ENCODE peak calls at places on chromosomes 12 and 14, in nine cellular contexts. U is fibroblast of lung, S is tibial nerve, Y is Peyer's patch, T is pancreas, A is GM23248, M is esophagus squamous epithelium, P is kidney, X is PC-9. R is an unnamed sample.

GRCh38 chr14:76947078-76947837 is 81.2 kb downstream of the IRF2BPL start:
- DNase-seq in U (peak; percentile 94), S (peak; percentile 60), Y (peak; percentile 88), T (peak; percentile 95), A (peak; percentile 96), M (peak; percentile 46), P (peak; percentile 98), X (peak; percentile 100), R (peak; percentile 95)

GRCh38 chr12:18383203-18383602 is 121.9 kb downstream of the PIK3C2G start:
- DNase-seq in U (peak; percentile 90), S (no peak), Y (no peak), T (no peak), A (peak; percentile 85), M (no peak), P (no peak), X (peak; percentile 37), R (no peak)

GRCh38 chr14:106874365-106874764 is 1348.0 kb downstream of the TMEM121 start:
- DNase-seq in U (no peak), S (no peak), Y (no peak), T (no peak), A (no peak), M (no peak), P (no peak), X (no peak), R (no peak)

GRCh38 chr12:47082963-47083621 is 3.3 kb upstream of the AMIGO2 start:
- DNase-seq in U (peak; percentile 88), S (peak; percentile 42), Y (no peak), T (no peak), A (peak; percentile 95), M (no peak), P (no peak), X (peak; percentile 35), R (no peak)

GRCh38 chr12:64400041-64400440 is 4.2 kb upstream of the XPOT start:
- DNase-seq in U (peak; percentile 66), S (no peak), Y (no peak), T (no peak), A (peak; percentile 45), M (no peak), P (no peak), X (no peak), R (no peak)

GRCh38 chr12:15788266-15789214 is 648 bp downstream of the EPS8 start:
- DNase-seq in U (peak; percentile 61), S (peak; percentile 32), Y (no peak), T (peak; percentile 51), A (peak; percentile 79), M (no peak), P (peak; percentile 51), X (peak; percentile 48), R (peak; percentile 40)

GRCh38 chr14:44700694-44701093 is 193.6 kb upstream of the FSCB start:
- DNase-seq in U (no peak), S (no peak), Y (no peak), T (no peak), A (no peak), M (no peak), P (no peak), X (no peak), R (no peak)

GRCh38 chr12:28456934-28457710 is 266.9 kb downstream of the CCDC91 start:
- DNase-seq in U (no peak), S (no peak), Y (no peak), T (no peak), A (no peak), M (no peak), P (no peak), X (no peak), R (no peak)

DNA sequence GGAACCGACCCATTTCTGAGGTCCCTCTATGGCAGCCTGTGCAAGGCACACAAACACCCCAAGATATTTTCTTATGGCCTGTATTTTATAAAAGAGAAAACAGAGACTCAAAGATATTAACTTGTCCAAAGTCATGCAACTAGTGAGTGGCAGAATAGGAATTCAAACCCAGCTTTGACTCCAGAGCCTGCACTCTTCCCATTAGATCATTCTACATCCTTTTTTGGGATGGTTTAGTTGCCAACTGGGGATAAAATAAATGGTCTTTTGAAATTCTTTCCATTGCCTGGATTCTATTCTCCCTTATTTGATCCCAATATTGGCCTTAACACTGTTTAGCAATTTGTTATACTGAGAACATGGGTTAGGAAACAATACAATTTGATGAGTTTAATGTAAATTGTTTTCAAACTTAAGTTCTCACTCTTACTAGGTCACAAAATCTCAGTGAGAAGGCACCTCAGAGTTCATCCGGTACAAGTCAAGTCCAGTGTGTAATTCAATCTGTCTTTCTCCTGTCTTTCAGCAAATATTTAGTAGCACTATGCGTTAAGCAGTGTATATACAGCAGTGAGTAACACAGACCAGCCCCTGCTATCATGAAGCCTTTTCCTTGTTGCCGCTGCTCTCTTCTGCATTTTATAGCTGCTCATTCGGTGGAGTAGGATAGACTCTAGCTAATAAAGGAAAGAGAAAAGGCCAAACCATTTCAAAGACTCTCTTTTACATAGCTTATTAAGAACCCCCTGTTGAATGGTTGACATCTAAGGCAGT is 162.1 kb upstream of the IFNG-AS1 start:
- DNase-seq in U (peak; percentile 9), S (no peak), Y (no peak), T (no peak), A (peak; percentile 62), M (no peak), P (no peak), X (no peak), R (no peak)
- H3K4me3 ChIP-seq in U (peak overlapping the region; percentile 81), S (peak overlapping the region; percentile 31), Y (peak overlapping the region; percentile 30), T (no peak overlapping the region), A (peak overlapping the region; percentile 76), M (peak overlapping the region; percentile 24), P (peak overlapping the region; percentile 46), X (peak overlapping the region; percentile 53), R (no peak overlapping the region)

GRCh38 chr14:104973215-104974145 is 4.7 kb downstream of the AHNAK2 start:
- DNase-seq in U (peak; percentile 95), S (peak; percentile 64), Y (no peak), T (no peak), A (peak; percentile 100), M (no peak), P (peak; percentile 97), X (peak; percentile 92), R (peak; percentile 100)

GRCh38 chr14:104969741-104970230 is 8.4 kb downstream of the AHNAK2 start:
- DNase-seq in U (no peak), S (no peak), Y (no peak), T (no peak), A (no peak), M (no peak), P (peak; percentile 68), X (no peak), R (peak; percentile 73)

GRCh38 chr14:104970231-104971068 is 7.7 kb downstream of the AHNAK2 start:
- DNase-seq in U (peak; percentile 84), S (peak; percentile 72), Y (no peak), T (no peak), A (peak; percentile 98), M (peak; percentile 35), P (peak; percentile 91), X (peak; percentile 75), R (peak; percentile 98)

GRCh38 chr14:104972301-104973211 is 5.6 kb downstream of the AHNAK2 start:
- DNase-seq in U (peak; percentile 57), S (peak; percentile 53), Y (no peak), T (peak; percentile 58), A (peak; percentile 87), M (no peak), P (peak; percentile 94), X (peak; percentile 87), R (peak; percentile 98)

GRCh38 chr14:104971447-104972240 is 6.5 kb downstream of the AHNAK2 start:
- DNase-seq in U (no peak), S (no peak), Y (no peak), T (no peak), A (no peak), M (no peak), P (peak; percentile 82), X (no peak), R (peak; percentile 78)
- H3K4me1 ChIP-seq in U (peaks cover 43% of the 10 kb centered on the region), S (peaks cover 95% of the 10 kb centered on the region), Y (peaks cover 98% of the 10 kb centered on the region), T (peaks cover 25% of the 10 kb centered on the region), A (peaks cover 56% of the 10 kb centered on the region), M (peaks cover 100% of the 10 kb centered on the region), P (peaks cover 37% of the 10 kb centered on the region), X (peaks cover 81% of the 10 kb centered on the region), R (peaks cover 43% of the 10 kb centered on the region)

DNA sequence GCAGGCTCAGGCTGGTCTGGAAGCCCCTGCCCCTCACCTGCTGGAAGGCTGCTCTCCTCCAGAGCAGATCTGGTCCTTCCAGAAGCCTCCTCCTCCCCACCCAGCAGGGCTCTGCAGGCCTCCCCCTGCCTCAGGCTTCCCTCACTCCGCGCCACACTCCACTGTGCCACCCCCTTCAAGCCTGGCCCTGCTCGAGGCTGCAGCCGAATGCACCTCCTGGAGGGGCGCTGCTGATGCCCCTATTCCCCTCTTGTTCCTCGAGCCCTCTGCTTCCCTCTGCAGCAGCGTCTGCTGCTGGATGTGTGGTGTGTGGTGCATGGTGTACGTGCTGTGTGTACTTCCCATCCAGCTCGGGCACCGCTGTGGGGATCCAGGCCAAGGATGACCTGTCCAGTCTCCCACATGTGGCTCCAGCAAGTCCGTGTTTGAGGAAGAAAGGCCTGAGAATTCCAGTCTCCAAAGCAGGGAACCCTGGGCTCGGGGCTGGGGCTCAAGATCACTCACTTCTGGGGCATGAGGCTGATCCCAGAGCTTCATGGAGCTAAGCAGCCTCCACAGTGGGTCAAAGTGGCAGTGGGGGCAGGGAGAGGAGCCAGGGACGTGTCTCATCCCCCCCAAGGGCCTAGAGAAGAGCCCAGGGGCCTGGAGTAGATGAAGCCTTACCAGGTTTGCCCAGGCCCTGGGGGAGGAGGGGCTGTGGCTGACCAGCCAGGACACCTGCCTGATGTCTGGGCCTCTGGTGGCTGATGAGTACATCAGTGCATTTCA is 136.0 kb upstream of the C14orf180 start:
- DNase-seq in U (no peak), S (no peak), Y (no peak), T (no peak), A (no peak), M (no peak), P (no peak), X (no peak), R (no peak)
- H3K27ac ChIP-seq in U (no peak overlapping the region), S (no peak overlapping the region), Y (no peak overlapping the region), T (no peak overlapping the region), A (no peak overlapping the region), M (no peak overlapping the region), P (no peak overlapping the region), X (no peak overlapping the region), R (no peak overlapping the region)

GRCh38 chr12:130158775-130159100 is 3.5 kb upstream of the FZD10 start:
- DNase-seq in U (no peak), S (no peak), Y (no peak), T (no peak), A (no peak), M (no peak), P (no peak), X (no peak), R (no peak)

GRCh38 chr12:130154276-130154675 is 8.0 kb upstream of the FZD10 start:
- DNase-seq in U (no peak), S (no peak), Y (no peak), T (no peak), A (no peak), M (no peak), P (peak; percentile 46), X (no peak), R (no peak)

GRCh38 chr12:130155416-130156073 is 6.7 kb upstream of the FZD10 start:
- DNase-seq in U (no peak), S (no peak), Y (no peak), T (no peak), A (no peak), M (no peak), P (no peak), X (no peak), R (no peak)

GRCh38 chr12:130157998-130158774 is 4.1 kb upstream of the FZD10 start:
- DNase-seq in U (no peak), S (no peak), Y (no peak), T (no peak), A (no peak), M (no peak), P (no peak), X (no peak), R (no peak)

DNA sequence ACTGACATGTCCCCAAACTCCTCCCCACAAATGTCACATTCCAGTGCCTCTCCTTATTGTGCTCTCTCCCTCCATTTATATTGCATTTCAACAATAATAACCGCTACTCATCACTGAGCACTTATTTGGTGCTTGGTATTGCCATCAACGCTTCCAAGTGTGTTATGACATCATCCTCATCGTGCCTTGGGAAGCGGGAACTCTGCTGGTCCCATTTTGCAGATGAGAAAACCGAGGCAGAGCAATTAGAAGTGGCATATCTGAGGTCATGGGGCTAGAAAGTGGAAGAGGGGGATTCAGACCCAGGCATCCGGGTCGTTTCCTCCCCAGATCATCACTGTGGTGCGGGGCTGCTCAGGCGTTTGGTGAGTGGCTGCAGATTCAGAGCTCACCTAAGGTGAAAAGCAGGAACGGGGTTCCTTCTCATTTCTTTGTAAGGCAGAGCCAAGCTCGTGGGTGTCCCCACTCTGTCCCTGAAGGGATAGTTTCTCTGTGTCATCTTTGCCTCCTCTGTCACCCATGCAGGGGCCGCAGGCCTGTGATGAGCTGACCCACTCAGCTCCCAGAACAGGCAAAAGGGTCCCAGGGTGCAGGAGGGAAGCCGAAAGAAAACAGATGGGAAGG is 5.5 kb upstream of the FZD10 start:
- DNase-seq in U (no peak), S (no peak), Y (no peak), T (no peak), A (no peak), M (no peak), P (no peak), X (no peak), R (no peak)
- H3K4me3 ChIP-seq in U (no peak overlapping the region), S (no peak overlapping the region), Y (no peak overlapping the region), T (no peak overlapping the region), A (no peak overlapping the region), M (no peak overlapping the region), P (no peak overlapping the region), X (no peak overlapping the region), R (no peak overlapping the region)

R was measured in RWPE2.